ENCODE peak calls at places on chromosome 7, in seven cellular contexts. C is GM12865, T is CD14-positive monocyte, G is RCC 7860, R is left ventricle myocardium inferior, K is Right ventricle myocardium superior, A is H7. L is an unnamed sample.
A peak's percentile ranks its signal among the peaks of the same experiment; 100 is the strongest.

GRCh38 chr7:84452618-84453017 is 258.0 kb upstream of the SEMA3A start:
- DNase-seq in A (no peak), K (no peak), C (no peak), G (no peak), T (no peak), R (no peak), L (no peak)

GRCh38 chr7:8044761-8045430 is 76.3 kb downstream of the GLCCI1 start:
- DNase-seq in C (no peak), R (no peak), A (no peak), K (no peak), T (no peak), G (no peak), L (no peak)

GRCh38 chr7:51446785-51447184 is 130.2 kb upstream of the COBL start:
- DNase-seq in T (no peak), C (no peak), R (no peak), K (no peak), A (no peak), G (no peak), L (no peak)

GRCh38 chr7:22442187-22442886 is 57.7 kb downstream of the STEAP1B start:
- DNase-seq in G (no peak), C (no peak), T (no peak), A (no peak), R (no peak), K (no peak), L (no peak)

GRCh38 chr7:101315336-101315735 is 6.3 kb downstream of the IFT22 start:
- DNase-seq in C (peak; percentile 78), G (peak; percentile 39), R (no peak), T (no peak), A (peak; percentile 71), K (no peak), L (no peak)

GRCh38 chr7:149297034-149297755 is 35.2 kb downstream of the ZNF783 start:
- DNase-seq in R (no peak), G (no peak), C (no peak), T (no peak), K (no peak), A (no peak), L (no peak)

GRCh38 chr7:148255333-148255732 is 335.2 kb upstream of the C7orf33 start:
- DNase-seq in G (peak; percentile 14), K (no peak), R (no peak), A (no peak), T (no peak), C (no peak), L (no peak)

GRCh38 chr7:70419816-70420215 is 712.1 kb upstream of the GALNT17 start:
- DNase-seq in C (no peak), G (no peak), R (no peak), A (peak; percentile 41), K (no peak), T (no peak), L (no peak)

GRCh38 chr7:142319970-142320369 is 62.1 kb upstream of the PRSS58 start:
- DNase-seq in A (peak; percentile 54), K (no peak), R (no peak), G (no peak), T (no peak), C (no peak), L (no peak)

GRCh38 chr7:155584763-155585531 is 38.6 kb upstream of the CNPY1 start:
- DNase-seq in K (peak; percentile 13), A (no peak), C (no peak), R (no peak), T (peak; percentile 38), G (no peak), L (peak; percentile 29)

GRCh38 chr7:1899201-1899600 is 229.1 kb downstream of the ELFN1 start:
- DNase-seq in R (no peak), K (peak; percentile 61), G (no peak), T (no peak), C (no peak), A (no peak), L (peak; percentile 72)

GRCh38 chr7:28354601-28355062 is 57.7 kb upstream of the CREB5 start:
- DNase-seq in C (no peak), T (no peak), G (peak; percentile 95), K (no peak), R (no peak), A (no peak), L (no peak)

GRCh38 chr7:139523199-139523941 is at the start of gene CLEC2L:
- DNase-seq in R (no peak), A (peak; percentile 86), G (no peak), K (no peak), C (no peak), T (no peak), L (no peak)

GRCh38 chr7:101747758-101748345 is 69.6 kb upstream of the CUX1 start:
- DNase-seq in T (no peak), R (no peak), K (no peak), A (peak; percentile 56), C (no peak), G (no peak), L (no peak)

GRCh38 chr7:18320971-18321567 is 174.5 kb upstream of the HDAC9 start:
- DNase-seq in G (peak; percentile 35), T (no peak), K (no peak), C (peak; percentile 59), R (no peak), A (peak; percentile 8), L (no peak)

GRCh38 chr7:105261689-105262088 is 127.0 kb downstream of the SRPK2 start:
- DNase-seq in K (no peak), T (no peak), G (no peak), A (no peak), C (no peak), R (no peak), L (no peak)

GRCh38 chr7:23925088-23925487 is 215.1 kb downstream of the STK31 start:
- DNase-seq in K (no peak), C (no peak), G (no peak), R (no peak), T (no peak), A (no peak), L (no peak)

GRCh38 chr7:132653364-132653930 is 77.2 kb upstream of the PLXNA4 start:
- DNase-seq in R (no peak), A (no peak), G (no peak), T (no peak), C (peak; percentile 11), K (no peak), L (no peak)

GRCh38 chr7:15667999-15668398 is 18.5 kb downstream of the MEOX2 start:
- DNase-seq in G (no peak), T (no peak), K (no peak), C (no peak), A (no peak), R (no peak), L (no peak)

GRCh38 chr7:105996860-105997737 is 34.0 kb downstream of the CDHR3 start:
- DNase-seq in G (no peak), A (no peak), T (no peak), K (no peak), C (no peak), R (no peak), L (no peak)

GRCh38 chr7:8442814-8443304 is 9.4 kb downstream of the NXPH1 start:
- DNase-seq in R (peak; percentile 46), G (no peak), C (peak; percentile 54), T (no peak), A (peak; percentile 93), K (peak; percentile 70), L (no peak)

GRCh38 chr7:2433713-2434550 is 30.5 kb downstream of the CHST12 start:
- DNase-seq in G (no peak), K (peak; percentile 10), T (no peak), C (no peak), R (no peak), A (peak; percentile 39), L (no peak)

GRCh38 chr7:50728184-50728583 is 54.5 kb downstream of the GRB10 start:
- DNase-seq in A (no peak), K (no peak), R (no peak), T (no peak), C (no peak), G (no peak), L (no peak)

GRCh38 chr7:108402865-108403264 is 53.4 kb downstream of the NRCAM start:
- DNase-seq in K (no peak), T (no peak), A (no peak), C (peak; percentile 23), G (no peak), R (no peak), L (no peak)

GRCh38 chr7:70432567-70433001 is 699.4 kb upstream of the GALNT17 start:
- DNase-seq in C (no peak), R (no peak), A (no peak), T (no peak), G (no peak), K (no peak), L (no peak)

GRCh38 chr7:106891545-106892410 is 26.7 kb downstream of the PIK3CG start:
- DNase-seq in K (no peak), G (no peak), A (peak; percentile 28), T (no peak), R (no peak), C (peak; percentile 42), L (no peak)

GRCh38 chr7:54349259-54349658 is 192.9 kb upstream of the VSTM2A start:
- DNase-seq in R (no peak), T (no peak), G (peak; percentile 27), A (no peak), K (no peak), C (no peak), L (no peak)

GRCh38 chr7:151107882-151108281 is 21.6 kb downstream of the AGAP3 start:
- DNase-seq in A (peak; percentile 56), R (no peak), T (no peak), K (no peak), C (no peak), G (no peak), L (no peak)

GRCh38 chr7:39908141-39908540 is 41.9 kb upstream of the CDK13 start:
- DNase-seq in C (no peak), R (no peak), G (no peak), A (no peak), T (no peak), K (no peak), L (no peak)

GRCh38 chr7:6636741-6637543 is at the start of gene ZNF316:
- DNase-seq in K (peak; percentile 81), C (peak; percentile 80), T (peak; percentile 70), R (peak; percentile 72), A (peak; percentile 82), G (peak; percentile 12), L (peak; percentile 51)

L was measured in uterus.